ENCODE peak calls at places on chromosomes 5 and 9, in eight cellular contexts. C is foreskin fibroblast, V is Peyer's patch, S is Caco-2, Q is HL-60, E is cardiac fibroblast, W is fibroblast of the aortic adventitia, J is PC-9. I is an unnamed sample.

GRCh38 chr5:67543704-67544103 is 347.1 kb upstream of the CD180 start:
- DNase-seq in C (peak), V (no peak), S (no peak), Q (no peak), E (peak), W (peak), J (no peak), I (no peak)

GRCh38 chr5:41686191-41686590 is 175.8 kb upstream of the PLCXD3 start:
- DNase-seq in C (no peak), V (no peak), S (no peak), Q (no peak), E (no peak), W (no peak), J (no peak), I (no peak)

GRCh38 chr5:76084496-76085285 is 1.5 kb downstream of the SV2C start:
- DNase-seq in C (no peak), V (no peak), S (no peak), Q (no peak), E (peak), W (peak), J (no peak), I (no peak)

GRCh38 chr9:34185778-34186551 is 7.1 kb downstream of the UBAP1 start:
- DNase-seq in C (peak), V (no peak), S (no peak), Q (peak), E (peak), W (peak), J (peak), I (peak)

GRCh38 chr5:80686757-80687156 is 32.0 kb upstream of the DHFR start:
- DNase-seq in C (peak), V (no peak), S (no peak), Q (no peak), E (peak), W (peak), J (no peak), I (no peak)

GRCh38 chr5:117454716-117455212 is 880.1 kb upstream of the SEMA6A start:
- DNase-seq in C (no peak), V (peak), S (peak), Q (peak), E (peak), W (no peak), J (peak), I (peak)

GRCh38 chr9:99269429-99269828 is 47.3 kb downstream of the SEC61B start:
- DNase-seq in C (peak), V (no peak), S (no peak), Q (no peak), E (peak), W (peak), J (no peak), I (peak)

GRCh38 chr5:82045526-82046267 is 73.9 kb downstream of the ATG10 start:
- DNase-seq in C (peak), V (no peak), S (no peak), Q (no peak), E (peak), W (peak), J (no peak), I (peak)

GRCh38 chr9:34465468-34465867 is 6.9 kb downstream of the DNAI1 start:
- DNase-seq in C (no peak), V (no peak), S (no peak), Q (no peak), E (no peak), W (no peak), J (no peak), I (no peak)

GRCh38 chr5:139692605-139693340 is 44.6 kb downstream of the CXXC5 start:
- DNase-seq in C (no peak), V (no peak), S (no peak), Q (no peak), E (no peak), W (no peak), J (no peak), I (no peak)

GRCh38 chr5:133569347-133569746 is 43.0 kb downstream of the FSTL4 start:
- DNase-seq in C (peak), V (no peak), S (no peak), Q (no peak), E (peak), W (peak), J (no peak), I (peak)

GRCh38 chr5:141815051-141815795 is 63.0 kb downstream of the PCDH1 start:
- DNase-seq in C (no peak), V (no peak), S (no peak), Q (no peak), E (no peak), W (no peak), J (no peak), I (no peak)

GRCh38 chr5:18745988-18746615 is 1111.8 kb downstream of the TAF11L14 start:
- DNase-seq in C (no peak), V (no peak), S (no peak), Q (peak), E (peak), W (peak), J (peak), I (no peak)

GRCh38 chr5:107466233-107466769 is 204.4 kb downstream of the EFNA5 start:
- DNase-seq in C (peak), V (no peak), S (peak), Q (no peak), E (peak), W (peak), J (peak), I (peak)

GRCh38 chr5:38166832-38167231 is 91.5 kb upstream of the EGFLAM start:
- DNase-seq in C (no peak), V (no peak), S (no peak), Q (no peak), E (no peak), W (no peak), J (no peak), I (no peak)

GRCh38 chr9:38421498-38422211 is 2.6 kb downstream of the IGFBPL1 start:
- DNase-seq in C (no peak), V (no peak), S (no peak), Q (no peak), E (peak), W (no peak), J (no peak), I (no peak)

GRCh38 chr9:109408759-109409462 is 88.1 kb upstream of the EPB41L4B start:
- DNase-seq in C (no peak), V (no peak), S (no peak), Q (no peak), E (no peak), W (no peak), J (no peak), I (no peak)

GRCh38 chr9:117413346-117414219 is 1.3 kb downstream of the ASTN2 start:
- DNase-seq in C (no peak), V (no peak), S (no peak), Q (no peak), E (no peak), W (no peak), J (no peak), I (no peak)

GRCh38 chr5:74356009-74356695 is 284.4 kb downstream of the ENC1 start:
- DNase-seq in C (no peak), V (no peak), S (no peak), Q (no peak), E (no peak), W (no peak), J (no peak), I (peak)

GRCh38 chr5:79508354-79508753 is 5.6 kb downstream of the HOMER1 start:
- DNase-seq in C (no peak), V (no peak), S (no peak), Q (no peak), E (no peak), W (no peak), J (no peak), I (no peak)

GRCh38 chr5:171600736-171601265 is 181.4 kb downstream of the FGF18 start:
- DNase-seq in C (no peak), V (no peak), S (no peak), Q (peak), E (no peak), W (no peak), J (no peak), I (no peak)

GRCh38 chr9:127683723-127684122 is 23.1 kb upstream of the CFAP157 start:
- DNase-seq in C (peak), V (no peak), S (no peak), Q (no peak), E (peak), W (peak), J (no peak), I (no peak)

GRCh38 chr9:132023409-132024180 is 56.1 kb downstream of the MED27 start:
- DNase-seq in C (no peak), V (no peak), S (no peak), Q (no peak), E (no peak), W (no peak), J (no peak), I (no peak)

GRCh38 chr5:130496215-130496614 is 592.0 kb downstream of the CHSY3 start:
- DNase-seq in C (no peak), V (no peak), S (no peak), Q (no peak), E (no peak), W (no peak), J (no peak), I (peak)

GRCh38 chr5:133381571-133382365 is 230.6 kb downstream of the FSTL4 start:
- DNase-seq in C (no peak), V (no peak), S (no peak), Q (no peak), E (no peak), W (no peak), J (no peak), I (no peak)

GRCh38 chr9:110977259-110977709 is 61.0 kb downstream of the LPAR1 start:
- DNase-seq in C (peak), V (peak), S (no peak), Q (no peak), E (peak), W (peak), J (peak), I (peak)

GRCh38 chr5:6365977-6366590 is 12.3 kb downstream of the MED10 start:
- DNase-seq in C (no peak), V (no peak), S (no peak), Q (no peak), E (no peak), W (no peak), J (no peak), I (no peak)

GRCh38 chr9:75979362-75979761 is 88.9 kb downstream of the PCSK5 start:
- DNase-seq in C (no peak), V (no peak), S (peak), Q (no peak), E (peak), W (no peak), J (no peak), I (peak)

GRCh38 chr9:98989036-98990000 is 45.6 kb downstream of the COL15A1 start:
- DNase-seq in C (peak), V (no peak), S (no peak), Q (peak), E (peak), W (peak), J (peak), I (peak)

GRCh38 chr5:59832577-59833301 is 60.8 kb downstream of the PDE4D start:
- DNase-seq in C (no peak), V (no peak), S (no peak), Q (no peak), E (no peak), W (no peak), J (no peak), I (no peak)

GRCh38 chr9:76161546-76161945 is 232.7 kb downstream of the RFK start:
- DNase-seq in C (peak), V (no peak), S (no peak), Q (no peak), E (peak), W (peak), J (no peak), I (no peak)

GRCh38 chr9:99690573-99690972 is 131.1 kb upstream of the NR4A3 start:
- DNase-seq in C (no peak), V (no peak), S (no peak), Q (no peak), E (no peak), W (no peak), J (no peak), I (no peak)

GRCh38 chr5:123549256-123549904 is 37.4 kb downstream of the CSNK1G3 start:
- DNase-seq in C (no peak), V (no peak), S (no peak), Q (no peak), E (no peak), W (no peak), J (no peak), I (no peak)

GRCh38 chr9:83061036-83061435 is 1.9 kb downstream of the RASEF start:
- DNase-seq in C (no peak), V (no peak), S (no peak), Q (no peak), E (no peak), W (no peak), J (peak), I (peak)

GRCh38 chr9:6889868-6890267 is 132.1 kb downstream of the KDM4C start:
- DNase-seq in C (no peak), V (no peak), S (no peak), Q (peak), E (no peak), W (no peak), J (no peak), I (no peak)

GRCh38 chr5:134555889-134556311 is 30.4 kb downstream of the JADE2 start:
- DNase-seq in C (peak), V (no peak), S (peak), Q (no peak), E (peak), W (peak), J (peak), I (peak)

GRCh38 chr5:78779771-78780616 is 131.4 kb upstream of the LHFPL2 start:
- DNase-seq in C (peak), V (no peak), S (no peak), Q (no peak), E (peak), W (peak), J (peak), I (peak)

GRCh38 chr5:15645376-15645775 is 145.4 kb downstream of the FBXL7 start:
- DNase-seq in C (peak), V (no peak), S (no peak), Q (no peak), E (peak), W (no peak), J (no peak), I (peak)

GRCh38 chr9:89319015-89319905 is 960 bp downstream of the SECISBP2 start:
- DNase-seq in C (no peak), V (no peak), S (no peak), Q (no peak), E (no peak), W (no peak), J (no peak), I (no peak)

GRCh38 chr9:89314955-89315354 is 3.3 kb upstream of the SECISBP2 start:
- DNase-seq in C (no peak), V (no peak), S (no peak), Q (no peak), E (no peak), W (no peak), J (no peak), I (no peak)

GRCh38 chr9:89315482-89315881 is 2.8 kb upstream of the SECISBP2 start:
- DNase-seq in C (no peak), V (no peak), S (no peak), Q (no peak), E (no peak), W (no peak), J (no peak), I (no peak)

GRCh38 chr9:89317282-89317681 is 1.0 kb upstream of the SECISBP2 start:
- DNase-seq in C (no peak), V (no peak), S (no peak), Q (no peak), E (no peak), W (no peak), J (no peak), I (no peak)

DNA sequence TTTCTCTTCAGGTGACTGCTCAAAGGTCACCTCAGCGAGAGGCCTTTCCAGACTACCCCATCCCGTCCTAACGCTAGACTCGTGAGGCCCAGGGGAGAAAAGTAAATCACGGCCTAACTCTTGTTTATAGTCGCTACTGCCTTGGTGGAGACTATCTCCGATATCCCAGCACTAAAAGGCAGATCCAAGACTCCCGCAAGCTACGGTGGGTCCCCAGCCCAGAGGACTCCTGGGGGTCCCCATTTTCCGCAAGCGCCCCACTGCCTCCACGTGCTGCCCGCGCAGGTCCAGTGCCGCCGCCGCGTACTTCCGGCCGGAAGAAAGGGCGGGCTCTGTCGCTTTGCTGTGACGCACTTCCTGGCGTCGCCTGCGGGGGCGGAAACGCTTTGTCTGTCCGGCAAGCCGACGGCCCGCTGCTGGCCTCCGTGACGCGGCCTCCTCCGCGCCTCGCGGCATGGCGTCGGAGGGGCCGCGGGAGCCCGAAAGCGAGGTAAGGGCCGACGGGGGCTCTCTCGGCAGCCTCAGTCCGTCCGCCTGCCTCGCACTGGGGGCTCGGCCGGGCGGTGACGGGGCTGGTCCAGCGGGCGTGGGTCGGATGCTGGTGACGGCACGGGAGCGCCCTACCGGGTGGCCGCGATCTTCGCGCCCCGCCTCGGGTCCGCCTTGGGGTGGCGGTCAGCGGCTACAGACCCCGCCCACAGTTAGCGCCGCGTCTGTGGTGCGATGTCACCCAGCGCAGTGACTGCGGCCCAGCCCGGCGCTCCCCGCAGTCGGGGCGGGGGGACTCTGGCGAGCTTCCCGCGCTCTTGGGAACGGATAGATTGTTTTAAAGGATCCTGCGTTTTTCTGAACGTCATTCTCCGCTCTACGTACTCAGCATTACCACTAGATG is at the start of gene SECISBP2:
- DNase-seq in C (peak), V (peak), S (peak), Q (peak), E (peak), W (peak), J (peak), I (peak)
- TF ChIP-seq CTCF in C (peak), V (peak), S (no peak), Q (no peak), E (peak), W (peak), J (peak), I (peak)

GRCh38 chr5:100709771-100710170 is 174.6 kb downstream of the FAM174A start:
- DNase-seq in C (no peak), V (no peak), S (no peak), Q (no peak), E (peak), W (no peak), J (no peak), I (no peak)
- H3K4me3 ChIP-seq in C (no peak), V (no peak), S (no peak), Q (no peak), E (no peak), W (no peak), J (no peak), I (no peak)

DNA sequence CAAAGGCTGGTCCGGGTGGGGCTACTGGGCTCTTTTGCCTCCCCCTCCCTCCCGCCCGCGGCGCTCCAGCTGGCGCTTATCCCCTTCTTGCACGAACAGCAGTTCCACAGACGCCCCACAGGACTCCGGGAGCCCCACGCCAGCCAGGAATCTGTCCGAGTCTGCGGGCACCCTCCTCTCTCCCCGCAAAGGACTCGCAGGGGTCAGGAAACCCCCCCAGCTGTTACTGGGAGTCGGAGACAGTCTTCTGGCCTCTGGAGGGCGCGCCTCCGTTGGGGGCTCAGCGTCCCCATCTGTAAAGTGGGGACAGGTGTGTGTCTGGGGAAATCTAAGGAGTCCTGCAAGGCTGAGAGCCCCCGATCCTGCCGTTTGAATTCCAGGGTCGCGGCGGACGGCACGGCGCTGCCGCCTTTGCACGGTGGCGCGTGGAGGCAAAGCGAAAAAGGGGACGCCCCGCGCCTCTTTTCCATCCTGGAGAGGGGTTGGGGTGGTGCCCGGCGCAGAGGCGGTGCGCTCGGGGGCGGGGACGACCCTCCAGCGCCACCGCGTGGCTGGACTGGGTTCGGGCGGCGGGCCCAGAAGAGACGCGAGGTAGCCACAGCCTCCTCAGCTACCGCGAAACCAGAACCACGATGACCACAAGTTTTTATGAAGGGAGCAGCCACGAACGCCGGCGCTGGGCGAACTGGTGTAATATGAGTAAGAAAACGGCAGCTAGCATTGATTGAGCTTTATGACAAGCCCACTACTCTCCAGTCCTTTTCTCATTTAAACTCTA is 2.8 kb upstream of the CCIN start:
- DNase-seq in C (peak), V (peak), S (peak), Q (peak), E (peak), W (peak), J (peak), I (peak)
- TF ChIP-seq CTCF in C (peak), V (peak), S (peak), Q (peak), E (peak), W (peak), J (peak), I (peak)

DNA sequence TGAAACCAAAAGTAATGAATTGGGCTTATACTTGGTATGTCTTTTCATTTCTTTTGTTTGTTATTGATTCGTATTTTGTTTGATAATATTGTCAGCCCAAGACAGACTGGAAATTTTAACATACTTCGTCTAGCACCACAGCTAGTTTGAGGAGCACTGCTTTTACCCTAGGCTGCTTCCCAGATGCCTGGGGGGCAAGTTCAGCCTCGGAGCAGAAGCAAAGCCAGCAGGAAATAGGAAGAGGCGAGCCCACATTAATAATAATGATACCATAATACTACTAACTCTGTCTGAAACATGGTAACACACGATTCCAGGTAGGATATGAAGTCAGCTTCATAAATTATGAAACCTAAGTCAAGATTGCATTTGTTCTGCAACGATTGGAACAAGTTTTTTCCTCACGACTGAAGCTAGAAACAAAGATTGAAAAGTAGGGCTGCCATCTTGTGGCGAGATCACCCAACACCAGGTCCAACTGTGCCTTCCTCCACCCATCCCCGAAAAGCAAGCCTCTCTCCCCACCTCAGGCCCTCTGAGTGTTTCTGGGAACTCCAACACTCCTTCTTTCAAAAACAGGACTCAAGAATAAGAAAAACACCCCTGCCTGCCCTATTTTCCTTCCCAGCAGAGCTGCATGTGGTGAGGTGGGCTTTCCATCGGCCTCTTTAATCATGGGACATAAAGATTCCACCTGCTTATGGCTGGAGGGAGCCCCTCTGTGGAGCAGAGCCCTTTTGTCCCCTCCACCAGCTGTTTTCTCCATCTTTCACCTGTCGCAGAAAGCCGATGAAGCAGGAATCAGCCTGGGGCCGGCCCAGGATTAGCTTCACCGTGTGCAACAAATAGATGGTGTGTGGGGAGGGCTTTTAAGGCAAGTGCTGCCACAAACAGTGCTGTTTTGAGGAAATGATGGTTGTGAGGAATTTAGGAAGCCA is 236.3 kb downstream of the CAAP1 start:
- DNase-seq in C (no peak), V (no peak), S (no peak), Q (no peak), E (peak), W (peak), J (peak), I (peak)
- H3K4me3 ChIP-seq in C (no peak), V (no peak), S (no peak), Q (no peak), E (no peak), W (no peak), J (peak), I (no peak)

I was measured in epithelial cell of esophagus.